ENCODE peak calls at places on chromosomes 7 and 10, in nine cellular contexts. G is tibial artery; D is Panc1; W is A549; T is Peyer's patch; H is RWPE1; I is brain microvascular endothelial cell; F is CD4-positive, CD25-positive, alpha-beta regulatory T cell; Y is aorta. Z is an unnamed sample.

GRCh38 chr7:90595801-90596683 is at the start of gene CDK14:
- DNase-seq in G (peak), H (peak), W (peak), D (no peak), T (peak), I (peak), F (peak), Y (peak), Z (peak)

GRCh38 chr10:116907588-116907987 is 58.3 kb downstream of the ENO4 start:
- DNase-seq in Y (no peak), T (no peak), W (no peak), F (no peak), D (no peak), G (no peak), I (no peak), H (no peak), Z (no peak)

GRCh38 chr7:148729984-148730733 is 31.5 kb downstream of the CUL1 start:
- DNase-seq in H (no peak), D (no peak), G (no peak), Y (no peak), W (no peak), F (no peak), T (no peak), I (peak), Z (no peak)

GRCh38 chr7:69898189-69898588 is 299.9 kb downstream of the AUTS2 start:
- DNase-seq in G (no peak), F (no peak), Y (no peak), H (no peak), T (no peak), W (no peak), D (no peak), I (no peak), Z (no peak)

GRCh38 chr7:117673367-117673766 is 193.5 kb downstream of the CFTR start:
- DNase-seq in F (no peak), W (no peak), Y (no peak), I (no peak), T (peak), G (no peak), D (no peak), H (no peak), Z (no peak)

GRCh38 chr10:118310822-118311221 is 31.3 kb downstream of the FAM204A start:
- DNase-seq in Y (no peak), H (no peak), T (no peak), I (no peak), W (no peak), F (no peak), D (no peak), G (no peak), Z (no peak)

GRCh38 chr7:21327422-21328191 is 100.3 kb upstream of the SP4 start:
- DNase-seq in D (no peak), G (no peak), F (no peak), Y (no peak), I (no peak), H (no peak), W (no peak), T (no peak), Z (no peak)

GRCh38 chr10:24417053-24417452 is 208.1 kb downstream of the KIAA1217 start:
- DNase-seq in G (no peak), F (no peak), D (no peak), I (no peak), W (no peak), Y (no peak), T (no peak), H (no peak), Z (no peak)

GRCh38 chr10:24874133-24874532 is 78.3 kb downstream of the PRTFDC1 start:
- DNase-seq in H (no peak), T (no peak), F (no peak), G (no peak), W (no peak), D (no peak), I (no peak), Y (no peak), Z (no peak)

GRCh38 chr10:37403776-37404175 is 278.4 kb downstream of the ANKRD30A start:
- DNase-seq in W (no peak), F (no peak), I (no peak), G (no peak), Y (no peak), D (no peak), H (no peak), T (no peak), Z (no peak)
- H3K27ac ChIP-seq in W (no peak), F (no peak), I (no peak), G (no peak), Y (no peak), D (no peak), H (no peak), T (no peak), Z (no peak)

GRCh38 chr10:89352039-89352597 is 24.3 kb downstream of the IFIT3 start:
- DNase-seq in G (peak), D (no peak), Y (peak), I (peak), W (peak), H (peak), T (no peak), F (no peak), Z (no peak)
- H3K27ac ChIP-seq in G (peak), D (peak), Y (peak), I (peak), W (peak), H (peak), T (peak), F (no peak), Z (no peak)

DNA sequence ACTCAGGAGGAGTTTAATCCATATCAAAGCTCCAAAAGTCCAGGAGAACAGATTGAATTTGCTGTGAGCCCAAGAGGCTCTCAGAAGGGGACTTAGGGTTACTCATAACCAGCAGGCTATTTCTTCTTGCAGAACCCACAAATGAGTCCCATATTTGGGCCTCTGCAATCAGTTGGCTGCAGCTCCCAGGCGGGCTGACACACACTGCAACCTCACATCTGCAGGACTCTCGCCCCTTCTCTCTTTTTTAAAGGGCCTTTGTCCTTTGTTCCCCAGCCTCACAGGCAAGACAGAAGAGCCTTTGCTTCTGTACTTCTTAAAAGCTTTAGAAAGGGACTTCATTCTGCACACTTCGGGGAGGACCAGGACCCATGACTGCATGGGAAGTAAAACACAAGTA is 26.7 kb downstream of the CREB3L2 start:
- DNase-seq in Y (peak), T (no peak), D (no peak), G (peak), W (no peak), I (peak), H (no peak), F (no peak), Z (no peak)
- H3K27ac ChIP-seq in Y (peak), T (peak), D (no peak), G (peak), W (no peak), I (peak), H (no peak), F (no peak), Z (no peak)

GRCh38 chr10:71694039-71694471 is 25.5 kb downstream of the C10orf105 start:
- DNase-seq in G (no peak), I (no peak), W (no peak), D (no peak), Y (no peak), T (no peak), F (no peak), H (no peak), Z (no peak)
- H3K27ac ChIP-seq in G (no peak), I (no peak), W (no peak), D (no peak), Y (no peak), T (peak), F (peak), H (no peak), Z (peak)

DNA sequence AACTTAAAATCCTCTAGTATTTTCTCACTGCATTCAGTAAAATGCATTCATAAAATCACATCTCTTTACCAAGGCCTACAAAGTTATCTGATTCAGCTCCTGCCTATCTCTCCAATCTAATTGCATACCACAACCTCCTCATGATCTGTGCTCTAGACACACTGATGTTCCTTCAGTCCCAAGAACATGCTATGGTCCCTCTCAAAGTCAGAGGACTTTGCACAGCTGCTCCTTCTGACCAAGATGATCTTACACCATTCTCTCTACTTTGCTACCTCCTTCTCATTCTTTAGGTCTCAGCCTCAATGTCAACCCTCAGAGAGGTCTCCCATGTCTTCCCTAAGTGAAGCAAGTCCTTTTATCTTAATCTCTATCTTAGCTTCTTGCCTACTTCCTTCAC is 45.5 kb downstream of the CAV1 start:
- DNase-seq in D (no peak), G (no peak), I (no peak), H (no peak), F (no peak), Y (no peak), W (no peak), T (no peak), Z (no peak)
- H3K27ac ChIP-seq in D (no peak), G (peak), I (peak), H (no peak), F (no peak), Y (no peak), W (peak), T (no peak), Z (no peak)

GRCh38 chr7:5382281-5383041 is 41.2 kb downstream of the TNRC18 start:
- DNase-seq in I (peak), W (no peak), G (no peak), Y (no peak), T (no peak), D (no peak), H (no peak), F (no peak), Z (no peak)
- H3K27ac ChIP-seq in I (no peak), W (no peak), G (peak), Y (no peak), T (no peak), D (no peak), H (peak), F (no peak), Z (no peak)

GRCh38 chr7:45033261-45033930 is 33.4 kb downstream of the CCM2 start:
- DNase-seq in W (no peak), T (no peak), G (peak), I (peak), F (no peak), H (peak), D (no peak), Y (no peak), Z (no peak)
- H3K27ac ChIP-seq in W (peak), T (no peak), G (peak), I (no peak), F (peak), H (peak), D (no peak), Y (peak), Z (no peak)

GRCh38 chr7:139752600-139752999 is 25.2 kb downstream of the HIPK2 start:
- DNase-seq in I (no peak), H (no peak), W (no peak), D (no peak), T (no peak), Y (no peak), G (no peak), F (no peak), Z (no peak)
- H3K27ac ChIP-seq in I (no peak), H (peak), W (no peak), D (no peak), T (no peak), Y (no peak), G (peak), F (no peak), Z (no peak)